ENCODE peak calls at places on chromosomes 6 and 20, in four cellular contexts. Q is adrenal gland, T is endothelial cell, K is A673. R is an unnamed sample.

GRCh38 chr6:692356-692851 is 535 bp downstream of the EXOC2 start:
- DNase-seq in Q (peak), K (peak), T (peak), R (peak)

GRCh38 chr20:6055981-6056569 is 2.2 kb upstream of the LRRN4 start:
- DNase-seq in T (no peak), K (no peak), Q (no peak), R (no peak)

GRCh38 chr20:53842301-53843099 is 227.9 kb downstream of the BCAS1 start:
- DNase-seq in K (no peak), Q (no peak), T (no peak), R (no peak)

GRCh38 chr20:40189621-40190020 is 499.4 kb downstream of the MAFB start:
- DNase-seq in Q (no peak), K (no peak), T (no peak), R (no peak)

GRCh38 chr20:9515211-9515580 is 806 bp downstream of the LAMP5 start:
- DNase-seq in Q (no peak), T (no peak), K (no peak), R (no peak)

GRCh38 chr20:32129863-32130262 is 20.3 kb downstream of the TM9SF4 start:
- DNase-seq in Q (no peak), K (no peak), T (no peak), R (no peak)

GRCh38 chr6:116352515-116353471 is 18.0 kb upstream of the DSE start:
- DNase-seq in K (no peak), Q (no peak), T (no peak), R (no peak)

GRCh38 chr20:13238001-13238653 is 17.1 kb downstream of the ISM1 start:
- DNase-seq in K (no peak), Q (no peak), T (no peak), R (no peak)

GRCh38 chr6:44224154-44224977 is 971 bp downstream of the SLC29A1 start:
- DNase-seq in Q (peak), K (peak), T (no peak), R (no peak)

GRCh38 chr20:10929023-10929422 is 255.2 kb upstream of the JAG1 start:
- DNase-seq in K (no peak), T (no peak), Q (no peak), R (no peak)

GRCh38 chr6:46419576-46420002 is 71.7 kb downstream of the RCAN2 start:
- DNase-seq in K (peak), Q (peak), T (peak), R (peak)

GRCh38 chr6:151205971-151206600 is 33.7 kb upstream of the AKAP12 start:
- DNase-seq in T (no peak), K (no peak), Q (no peak), R (no peak)

GRCh38 chr20:48709744-48710143 is 118.1 kb downstream of the PREX1 start:
- DNase-seq in T (no peak), Q (no peak), K (no peak), R (no peak)

GRCh38 chr6:134295953-134296553 is 21.9 kb downstream of the SGK1 start:
- DNase-seq in T (no peak), Q (peak), K (peak), R (no peak)

GRCh38 chr6:26322645-26323482 is 42.1 kb upstream of the BTN3A2 start:
- DNase-seq in K (peak), Q (peak), T (peak), R (peak)

GRCh38 chr6:167668019-167668753 is 158.5 kb upstream of the AFDN start:
- DNase-seq in Q (no peak), K (no peak), T (no peak), R (no peak)

GRCh38 chr6:73746776-73747175 is 50.8 kb downstream of the CD109 start:
- DNase-seq in K (no peak), Q (no peak), T (no peak), R (no peak)

GRCh38 chr6:57267586-57268293 is 45.6 kb upstream of the RAB23 start:
- DNase-seq in Q (peak), K (peak), T (peak), R (peak)

GRCh38 chr6:26056583-26057350 is 30.5 kb upstream of the HFE start:
- DNase-seq in Q (peak), K (peak), T (peak), R (no peak)

GRCh38 chr6:134689177-134689576 is 260.7 kb downstream of the ALDH8A1 start:
- DNase-seq in Q (no peak), K (no peak), T (no peak), R (no peak)

GRCh38 chr6:13488015-13488895 is 855 bp upstream of the GFOD1 start:
- DNase-seq in K (peak), Q (peak), T (peak), R (peak)

GRCh38 chr6:168473197-168473596 is 32.2 kb downstream of the SMOC2 start:
- DNase-seq in Q (no peak), K (no peak), T (no peak), R (no peak)

GRCh38 chr6:136547336-136547735 is 2.9 kb downstream of the MAP7 start:
- DNase-seq in Q (no peak), T (no peak), K (peak), R (no peak)

GRCh38 chr20:49508435-49509199 is 26.1 kb upstream of the KCNB1 start:
- DNase-seq in K (peak), Q (no peak), T (no peak), R (peak)

GRCh38 chr20:3068075-3068474 is 3.3 kb upstream of the OXT start:
- DNase-seq in K (no peak), T (no peak), Q (no peak), R (no peak)

GRCh38 chr20:3071610-3072529 is at the start of gene OXT:
- DNase-seq in K (no peak), Q (no peak), T (no peak), R (no peak)

GRCh38 chr20:3068986-3069900 is 2.2 kb upstream of the OXT start:
- DNase-seq in T (no peak), K (no peak), Q (peak), R (no peak)

GRCh38 chr20:3071266-3071609 is 182 bp upstream of the OXT start:
- DNase-seq in Q (no peak), K (no peak), T (no peak), R (no peak)

DNA sequence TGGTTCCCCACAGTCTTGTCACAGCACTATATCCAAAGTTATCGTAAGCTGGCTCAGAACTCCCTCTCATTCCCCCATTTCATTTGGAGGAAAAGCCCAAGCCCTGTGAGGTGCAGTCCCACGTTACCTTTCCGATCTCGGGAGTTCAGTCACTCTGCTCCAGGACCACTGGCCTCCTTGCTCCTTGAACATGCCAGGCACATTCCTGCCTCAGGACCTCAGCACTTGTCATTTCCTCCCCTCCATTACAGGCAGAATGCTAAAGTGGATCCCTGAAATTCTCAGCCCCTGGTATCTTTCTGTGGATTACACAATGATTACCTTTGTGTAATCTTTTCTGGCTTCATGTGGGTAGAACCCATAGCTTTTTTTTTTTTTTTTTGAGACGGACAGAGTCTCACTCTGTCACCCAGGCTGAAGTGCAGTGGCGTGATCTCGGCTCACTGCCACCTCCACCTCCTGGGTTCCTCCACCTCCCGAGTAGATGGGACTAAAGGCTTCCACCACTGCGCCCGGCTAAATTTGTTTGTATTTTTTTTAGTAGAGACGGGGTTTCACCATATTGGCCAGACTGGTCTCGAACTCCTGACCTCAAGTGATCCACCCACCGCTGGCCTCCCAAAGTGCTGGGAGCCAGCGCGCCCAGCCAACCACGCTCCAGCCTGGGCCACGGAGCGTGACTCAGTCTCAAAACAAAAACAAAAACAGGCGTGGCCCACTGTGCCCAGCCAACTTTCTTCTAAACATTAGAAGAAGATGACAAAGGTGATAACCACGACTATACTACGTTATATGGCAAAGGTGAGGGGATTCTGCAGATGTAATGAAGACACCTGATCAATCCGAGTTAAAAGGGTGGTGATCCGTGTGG is 4.0 kb upstream of the OXT start:
- DNase-seq in K (no peak), T (no peak), Q (no peak), R (no peak)
- TF ChIP-seq CTCF in K (no peak), T (no peak), Q (no peak), R (no peak)

GRCh38 chr6:4774296-4774695 is 1.9 kb upstream of the CDYL start:
- DNase-seq in Q (no peak), K (no peak), T (no peak), R (no peak)

GRCh38 chr6:4776493-4776966 is 326 bp downstream of the CDYL start:
- DNase-seq in T (peak), K (peak), Q (no peak), R (peak)

GRCh38 chr6:4776967-4777925 is 1.0 kb downstream of the CDYL start:
- DNase-seq in T (no peak), Q (peak), K (peak), R (no peak)

GRCh38 chr6:4774715-4775590 is 1.3 kb upstream of the CDYL start:
- DNase-seq in K (no peak), T (peak), Q (peak), R (peak)

DNA sequence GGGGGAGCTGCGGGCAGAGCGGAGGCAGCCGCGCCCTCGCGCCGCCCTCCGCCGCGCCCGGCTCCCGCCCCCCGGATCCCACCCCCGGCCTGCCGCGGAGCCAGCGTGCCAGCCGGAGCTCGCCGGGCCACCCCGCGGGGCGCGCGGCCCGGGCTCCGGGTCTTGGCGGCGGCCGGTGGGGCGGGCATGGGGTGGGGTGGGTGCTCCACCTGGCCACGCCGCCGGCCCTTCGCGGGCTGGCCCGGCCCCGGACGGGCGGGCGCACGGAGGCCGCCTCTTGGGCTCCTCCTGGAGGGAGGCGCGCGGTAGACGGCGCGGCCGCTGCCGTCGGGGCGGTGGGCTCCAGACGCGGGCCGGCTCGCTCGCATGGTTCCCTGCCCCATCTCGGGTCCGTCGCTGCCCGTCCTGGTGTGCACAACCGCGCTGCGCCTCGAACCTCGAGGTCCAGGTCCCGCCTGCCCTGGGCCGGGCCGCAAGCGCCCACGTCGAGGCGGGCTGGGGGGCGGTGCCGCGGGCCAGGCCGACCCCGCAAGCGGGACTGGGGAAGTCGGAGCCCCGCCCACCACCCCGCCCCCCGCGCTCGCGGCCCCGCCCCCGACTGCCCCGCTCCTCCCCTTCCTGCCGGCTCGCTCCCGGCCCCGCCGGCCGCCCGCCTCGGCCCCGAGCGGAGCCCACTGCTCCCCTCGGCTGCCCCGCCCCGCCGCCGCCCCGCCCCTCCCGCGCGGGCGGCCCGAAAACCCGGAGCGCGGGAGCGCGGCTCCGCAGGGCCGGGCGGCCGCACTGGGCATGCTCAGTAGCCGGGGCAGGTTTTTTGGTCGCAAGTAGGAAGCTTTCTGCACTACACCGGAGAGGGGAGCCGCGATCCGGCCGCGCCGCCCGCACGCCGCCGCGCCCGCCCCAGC is at the start of gene CDYL:
- DNase-seq in K (peak), T (peak), Q (peak), R (peak)
- TF ChIP-seq CTCF in K (no peak), T (peak), Q (no peak), R (peak)

GRCh38 chr6:154706389-154706788 is 26.8 kb upstream of the SCAF8 start:
- DNase-seq in Q (no peak), K (no peak), T (no peak), R (no peak)
- TF ChIP-seq CTCF in Q (no peak), K (no peak), T (no peak), R (no peak)

GRCh38 chr20:35618032-35618371 is 2.4 kb downstream of the SPAG4 start:
- DNase-seq in Q (no peak), T (no peak), K (no peak), R (no peak)

GRCh38 chr20:35620818-35621559 is 5.4 kb downstream of the SPAG4 start:
- DNase-seq in T (no peak), Q (no peak), K (no peak), R (no peak)

GRCh38 chr20:35617397-35618031 is 1.9 kb downstream of the SPAG4 start:
- DNase-seq in K (peak), T (peak), Q (peak), R (peak)

GRCh38 chr20:35618372-35619131 is 2.9 kb downstream of the SPAG4 start:
- DNase-seq in Q (peak), K (peak), T (peak), R (no peak)

GRCh38 chr20:35619196-35620095 is 3.8 kb downstream of the SPAG4 start:
- DNase-seq in K (peak), Q (peak), T (peak), R (peak)
- TF ChIP-seq CTCF in K (peak), Q (no peak), T (peak), R (peak)

GRCh38 chr20:63534831-63535651 is 2.1 kb downstream of the PTK6 start:
- DNase-seq in T (peak), Q (no peak), K (peak), R (no peak)
- TF ChIP-seq CTCF in T (no peak), Q (no peak), K (no peak), R (no peak)

GRCh38 chr20:20568604-20569205 is 143.7 kb downstream of the RALGAPA2 start:
- DNase-seq in K (peak), T (peak), Q (peak), R (peak)
- TF ChIP-seq CTCF in K (peak), T (peak), Q (peak), R (peak)

GRCh38 chr6:147941143-147941542 is 401.5 kb upstream of the SASH1 start:
- DNase-seq in T (no peak), Q (no peak), K (peak), R (no peak)
- TF ChIP-seq CTCF in T (no peak), Q (no peak), K (no peak), R (no peak)

GRCh38 chr6:159217595-159218275 is 48.5 kb downstream of the FNDC1 start:
- DNase-seq in Q (peak), T (peak), K (peak), R (peak)
- TF ChIP-seq CTCF in Q (no peak), T (no peak), K (peak), R (peak)

DNA sequence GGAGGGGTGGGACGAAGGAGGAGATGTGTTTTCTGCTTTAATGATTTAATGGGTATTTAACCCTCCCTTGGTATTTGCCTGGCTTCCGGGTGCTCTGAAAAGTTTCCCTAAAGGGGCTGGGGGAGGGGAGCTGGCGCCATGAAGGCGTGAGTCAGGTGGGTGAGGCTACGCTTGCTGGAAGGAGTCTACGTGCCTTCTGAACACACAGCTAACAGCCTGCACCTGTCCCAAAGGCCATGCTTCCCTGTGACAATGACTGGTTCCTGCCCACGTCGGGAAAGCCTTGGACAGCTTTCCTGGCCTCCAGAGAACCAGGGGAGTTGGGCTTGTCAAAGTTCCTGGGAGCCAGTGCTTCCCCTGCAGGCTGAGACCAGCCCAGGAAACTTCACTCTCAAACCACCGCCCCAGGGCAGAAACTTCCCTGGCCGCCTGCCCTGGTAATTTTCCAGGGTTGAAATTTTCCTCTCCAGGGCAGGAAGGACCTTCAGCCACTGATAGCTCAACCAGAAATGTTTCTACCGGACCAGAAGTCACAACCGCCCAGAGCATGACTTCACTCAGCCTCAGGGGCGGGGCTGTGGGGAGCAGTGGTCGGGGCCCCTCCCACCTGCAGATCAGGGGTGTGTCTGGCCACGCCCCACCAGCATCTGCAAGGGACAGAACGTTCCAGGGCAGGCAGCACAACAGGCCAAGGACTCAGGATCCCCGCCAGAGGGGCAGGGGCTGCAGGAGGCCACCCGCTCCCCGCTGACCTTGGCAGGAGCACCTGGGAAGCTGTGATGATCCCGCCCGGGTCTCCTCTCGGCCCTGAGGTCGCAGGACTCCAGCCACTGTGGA is 18.6 kb upstream of the SLCO4A1 start:
- DNase-seq in K (peak), T (peak), Q (peak), R (peak)
- TF ChIP-seq CTCF in K (no peak), T (no peak), Q (no peak), R (no peak)

DNA sequence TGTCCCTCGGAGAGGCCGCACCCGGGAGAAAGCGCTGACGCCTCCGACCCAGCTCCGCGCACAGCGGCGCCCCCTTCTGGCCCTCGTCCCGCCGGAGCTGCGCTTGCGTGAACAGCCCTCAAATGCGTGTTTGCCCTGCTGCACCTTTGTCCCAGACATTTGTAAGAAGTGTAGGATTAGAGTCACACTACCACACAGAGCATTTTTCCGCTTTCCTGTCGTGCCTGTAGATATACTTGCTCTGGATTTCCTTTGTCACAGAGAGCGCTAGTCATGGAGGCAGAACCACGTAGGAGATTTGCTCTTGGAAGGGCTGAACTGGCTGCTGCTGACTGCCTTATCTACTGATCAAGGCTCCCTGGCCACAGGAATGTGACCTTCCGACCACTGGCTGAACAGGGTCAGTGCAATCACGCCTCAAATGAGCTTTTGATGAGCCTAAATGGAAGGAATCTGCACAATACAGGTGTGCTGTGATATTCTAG is 62.3 kb downstream of the PAX1 start:
- DNase-seq in Q (peak), K (peak), T (peak), R (peak)
- TF ChIP-seq CTCF in Q (peak), K (peak), T (peak), R (peak)

R was measured in neural crest cell.